ENCODE peak calls at places on chromosomes 3 and 15, in four cellular contexts. H is GM12878, T is HL-60, C is K562. P is an unnamed sample.
A peak's percentile ranks its signal among the peaks of the same experiment; 100 is the strongest.

GRCh38 chr3:183577336-183577735 is 21.8 kb upstream of the KLHL6 start:
- DNase-seq in C (no peak), H (no peak), T (no peak), P (no peak)

GRCh38 chr3:38117748-38118420 is 19.0 kb downstream of the ACAA1 start:
- DNase-seq in C (peak; percentile 84), T (peak; percentile 81), H (peak; percentile 41), P (peak; percentile 82)

GRCh38 chr3:42129014-42129953 is 38.1 kb downstream of the TRAK1 start:
- DNase-seq in T (no peak), H (no peak), C (no peak), P (no peak)

GRCh38 chr3:127543441-127543840 is 47.1 kb downstream of the TPRA1 start:
- DNase-seq in T (no peak), H (no peak), C (no peak), P (no peak)

GRCh38 chr3:182617511-182617910 is 175.8 kb upstream of the ATP11B start:
- DNase-seq in T (no peak), H (no peak), C (no peak), P (no peak)

GRCh38 chr15:70197945-70198361 is 100.2 kb upstream of the TLE3 start:
- DNase-seq in T (no peak), H (no peak), C (no peak), P (no peak)

GRCh38 chr3:12966847-12967750 is 106.1 kb downstream of the IQSEC1 start:
- DNase-seq in H (no peak), C (no peak), T (no peak), P (no peak)

GRCh38 chr15:98843844-98844243 is 163.7 kb downstream of the PGPEP1L start:
- DNase-seq in C (no peak), T (no peak), H (no peak), P (no peak)

GRCh38 chr3:99128740-99129505 is 227.4 kb upstream of the DCBLD2 start:
- DNase-seq in C (no peak), H (no peak), T (no peak), P (no peak)

GRCh38 chr3:154552338-154552737 is 122.3 kb upstream of the GPR149 start:
- DNase-seq in H (no peak), C (no peak), T (no peak), P (no peak)

GRCh38 chr15:35566991-35567390 is 21.0 kb upstream of the DPH6 start:
- DNase-seq in C (no peak), H (no peak), T (no peak), P (no peak)

GRCh38 chr3:115836944-115837343 is 213.6 kb downstream of the GAP43 start:
- DNase-seq in H (no peak), C (peak; percentile 15), T (no peak), P (no peak)

GRCh38 chr3:194003128-194004057 is 132.6 kb upstream of the HES1 start:
- DNase-seq in T (peak; percentile 76), C (peak; percentile 92), H (peak; percentile 11), P (peak; percentile 62)

GRCh38 chr3:107928084-107928445 is 162.8 kb downstream of the CD47 start:
- DNase-seq in C (no peak), T (no peak), H (no peak), P (peak; percentile 7)

GRCh38 chr15:37054336-37054735 is 46.0 kb downstream of the MEIS2 start:
- DNase-seq in H (no peak), C (no peak), T (no peak), P (no peak)

GRCh38 chr3:37770336-37770735 is 91.3 kb upstream of the CTDSPL start:
- DNase-seq in T (no peak), H (no peak), C (no peak), P (no peak)

GRCh38 chr3:40116478-40117162 is 192.9 kb upstream of the EIF1B start:
- DNase-seq in C (no peak), H (no peak), T (no peak), P (no peak)

GRCh38 chr15:52683585-52683984 is 4.4 kb upstream of the ATOSA start:
- DNase-seq in H (peak; percentile 43), T (no peak), C (peak; percentile 18), P (no peak)

GRCh38 chr3:114361391-114361790 is 67.6 kb downstream of the TIGIT start:
- DNase-seq in C (no peak), H (no peak), T (no peak), P (no peak)

GRCh38 chr3:29004885-29005599 is 275.8 kb upstream of the RBMS3 start:
- DNase-seq in C (no peak), T (no peak), H (peak; percentile 56), P (no peak)

GRCh38 chr3:128402319-128402718 is 64.4 kb downstream of the DNAJB8 start:
- DNase-seq in H (no peak), T (no peak), C (no peak), P (no peak)

GRCh38 chr15:99424978-99425665 is 140.7 kb upstream of the MEF2A start:
- DNase-seq in C (no peak), T (no peak), H (no peak), P (peak; percentile 57)

GRCh38 chr3:8793242-8793641 is 23.8 kb upstream of the OXTR start:
- DNase-seq in C (no peak), H (no peak), T (no peak), P (no peak)

GRCh38 chr3:46907271-46907670 is 29.8 kb downstream of the PTH1R start:
- DNase-seq in C (no peak), T (no peak), H (no peak), P (no peak)

GRCh38 chr15:45847645-45848044 is 212.8 kb downstream of the SQOR start:
- DNase-seq in C (no peak), H (no peak), T (no peak), P (no peak)

GRCh38 chr15:48352474-48353072 is 21.3 kb downstream of the DUT start:
- DNase-seq in C (peak; percentile 56), T (no peak), H (no peak), P (peak; percentile 32)

DNA sequence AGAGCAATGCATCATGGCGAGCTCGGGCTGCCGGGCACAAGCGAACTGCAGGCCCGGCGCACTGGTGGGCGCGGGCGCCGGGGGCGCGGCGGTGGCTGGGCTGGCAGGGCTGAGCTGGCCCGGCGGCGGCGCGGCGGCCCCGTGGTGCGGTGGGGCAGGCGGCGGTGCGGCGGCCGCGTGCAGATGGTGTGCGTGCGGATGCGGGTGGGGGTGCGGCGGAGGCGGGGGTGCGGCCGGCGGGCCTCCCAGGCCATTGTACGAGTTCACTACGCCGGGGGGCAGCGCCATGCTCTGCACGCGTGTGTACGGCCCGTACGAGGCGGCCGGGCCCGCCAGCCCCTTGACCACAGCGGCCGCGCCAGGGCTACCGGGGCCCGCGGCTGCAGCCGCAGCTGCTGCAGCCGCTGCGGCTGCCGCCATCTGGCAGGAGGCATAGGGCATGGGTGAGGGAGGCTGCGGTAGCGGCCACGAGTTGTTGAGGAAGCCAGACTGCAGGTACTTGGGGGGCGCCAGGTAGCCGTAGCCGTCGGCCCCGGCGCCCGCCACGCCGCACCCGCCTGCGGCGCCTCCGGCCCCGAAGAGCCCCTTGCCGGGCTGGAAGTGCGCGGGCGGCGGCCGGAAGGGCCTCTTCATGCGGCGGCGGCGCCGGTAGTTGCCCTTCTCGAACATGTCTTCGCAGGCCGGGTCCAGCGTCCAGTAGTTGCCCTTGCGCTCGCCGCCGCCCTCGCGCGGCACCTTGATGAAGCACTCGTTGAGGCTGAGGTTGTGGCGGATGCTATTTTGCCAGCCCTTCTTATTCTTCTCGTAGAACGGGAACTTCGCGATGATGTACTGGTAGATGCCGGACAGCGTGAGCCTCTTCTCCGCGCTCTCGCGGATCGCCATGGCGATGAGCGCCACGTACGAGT is 1.0 kb downstream of the FOXL2 start:
- DNase-seq in H (no peak), T (peak; percentile 57), C (peak; percentile 56), P (no peak)
- TF ChIP-seq SPI1 in H (no peak), T (no peak), C (no peak), P (no peak)

DNA sequence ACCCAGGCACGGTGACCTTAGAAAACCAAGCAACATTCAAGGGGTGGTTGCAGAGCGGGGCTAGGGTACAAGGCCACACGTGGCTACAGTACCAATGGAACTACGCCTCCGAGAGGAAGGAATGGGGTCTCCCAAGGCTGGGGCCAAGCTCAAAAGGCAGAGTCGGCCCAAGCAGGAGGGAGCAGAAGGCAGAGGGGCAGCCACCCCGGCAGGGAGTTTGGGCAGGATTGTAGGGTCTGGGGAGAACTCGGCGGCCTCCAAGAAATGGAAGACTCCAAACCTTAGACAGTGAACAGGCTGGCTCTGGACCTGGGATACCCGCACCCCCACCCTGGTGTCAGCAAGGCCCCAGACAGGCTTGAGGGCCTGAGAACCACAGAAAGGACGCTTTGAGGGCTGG is 28.7 kb downstream of the ATRIP start:
- DNase-seq in C (no peak), H (no peak), T (no peak), P (no peak)
- TF ChIP-seq POLR2AphosphoS5 in C (no peak), H (no peak), T (no peak), P (no peak)

GRCh38 chr15:39898317-39898716 is 21.7 kb downstream of the GPR176 start:
- DNase-seq in H (no peak), C (no peak), T (no peak), P (no peak)

GRCh38 chr15:39890640-39891039 is 29.4 kb downstream of the GPR176 start:
- DNase-seq in T (no peak), C (no peak), H (no peak), P (no peak)

GRCh38 chr15:39896837-39897236 is 23.2 kb downstream of the GPR176 start:
- DNase-seq in H (no peak), T (no peak), C (no peak), P (no peak)

DNA sequence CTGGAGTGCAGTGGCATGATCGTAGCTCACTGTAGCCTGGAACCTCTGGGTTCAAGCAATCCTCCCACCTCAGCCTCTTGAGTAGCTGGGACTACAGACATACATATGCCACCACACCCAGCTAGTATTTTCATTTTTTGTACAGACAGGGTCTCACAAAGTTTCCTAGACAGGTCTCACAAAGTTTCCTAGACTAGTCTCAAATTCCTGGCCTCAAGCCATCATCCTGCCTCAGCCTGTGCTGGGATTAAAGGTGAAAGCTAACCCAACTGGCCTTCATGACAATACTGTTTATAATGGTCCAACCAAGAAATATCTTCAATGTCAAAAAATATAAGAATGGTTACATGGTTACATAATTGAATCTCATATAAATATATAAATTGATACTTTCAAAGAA is 24.0 kb downstream of the GPR176 start:
- DNase-seq in T (no peak), H (no peak), C (no peak), P (no peak)
- TF ChIP-seq SPI1 in T (no peak), H (no peak), C (no peak), P (no peak)

DNA sequence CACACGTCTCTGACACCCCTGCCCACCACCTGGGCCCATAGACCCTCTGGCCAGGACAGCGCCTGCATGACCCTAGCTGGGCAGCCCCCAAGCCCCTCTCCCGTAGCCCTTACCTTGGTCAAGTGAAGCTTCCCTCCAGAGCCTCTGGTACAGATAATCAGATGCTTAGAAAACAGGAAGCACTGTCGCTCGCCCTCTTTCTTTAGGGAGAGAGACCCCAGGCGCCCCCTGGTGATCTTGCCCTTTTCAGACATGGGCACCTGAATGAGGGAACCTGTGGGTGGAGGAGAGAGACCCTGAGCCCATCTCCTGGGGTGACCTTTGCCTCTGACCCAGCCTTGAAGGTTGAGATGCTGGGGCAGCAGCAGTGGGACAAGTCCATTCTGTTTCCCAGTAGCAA is 65.4 kb downstream of the RASGRF1 start:
- DNase-seq in C (no peak), T (no peak), H (no peak), P (no peak)
- TF ChIP-seq POLR2AphosphoS5 in C (no peak), T (no peak), H (no peak), P (no peak)

GRCh38 chr15:59222106-59222505 is 15.5 kb downstream of the LDHAL6B start:
- DNase-seq in T (no peak), H (no peak), C (no peak), P (no peak)
- TF ChIP-seq SPI1 in T (no peak), H (no peak), C (no peak), P (no peak)